ENCODE peak calls at places on chromosomes 12 and 14, in ten cellular contexts. S is esophagus squamous epithelium, E is tibial artery, Y is A549, N is heart right ventricle, T is thoracic aorta, M is mucosa of descending colon, Z is body of pancreas, A is ascending aorta, C is PC-9. Q is an unnamed sample.

GRCh38 chr14:77139540-77140342 is 1.9 kb downstream of the ZDHHC22 start:
- DNase-seq in N (no peak), A (no peak), T (no peak), M (no peak), C (peak; percentile 55), E (peak; percentile 63), Y (peak; percentile 59), Z (peak; percentile 24), S (no peak), Q (peak; percentile 69)

GRCh38 chr12:74415633-74416032 is 122.0 kb upstream of the ATXN7L3B start:
- DNase-seq in A (no peak), T (no peak), M (no peak), S (no peak), Y (peak; percentile 62), C (no peak), Z (peak; percentile 6), E (no peak), N (no peak), Q (no peak)

GRCh38 chr14:80426686-80427085 is 215.4 kb upstream of the DIO2 start:
- DNase-seq in E (no peak), C (no peak), T (no peak), Y (peak; percentile 20), M (no peak), A (no peak), S (no peak), Z (no peak), N (no peak), Q (no peak)

GRCh38 chr12:6925239-6925542 is 2.6 kb upstream of the ATN1 start:
- DNase-seq in Y (no peak), M (no peak), E (no peak), Z (no peak), C (no peak), S (no peak), N (no peak), T (no peak), A (no peak), Q (no peak)

GRCh38 chr12:107843351-107844311 is 69.1 kb downstream of the ASCL4 start:
- DNase-seq in N (no peak), Z (no peak), A (no peak), T (no peak), M (no peak), E (no peak), Y (no peak), C (no peak), S (no peak), Q (no peak)

GRCh38 chr14:92801917-92802316 is 7.8 kb downstream of the GOLGA5 start:
- DNase-seq in M (no peak), Z (no peak), E (no peak), A (no peak), C (no peak), Y (no peak), S (no peak), T (no peak), N (no peak), Q (no peak)

GRCh38 chr14:51821822-51822221 is 38.6 kb upstream of the GNG2 start:
- DNase-seq in Z (no peak), M (no peak), C (no peak), A (no peak), T (no peak), N (no peak), S (no peak), E (no peak), Y (no peak), Q (no peak)

GRCh38 chr12:94689646-94690036 is 39.3 kb upstream of the TMCC3 start:
- DNase-seq in Z (no peak), N (no peak), E (no peak), T (no peak), S (no peak), C (no peak), Y (no peak), M (no peak), A (no peak), Q (no peak)

GRCh38 chr12:109277899-109278762 is 31.0 kb downstream of the FOXN4 start:
- DNase-seq in C (no peak), Z (peak; percentile 15), S (no peak), N (no peak), A (no peak), M (no peak), Y (peak; percentile 66), T (no peak), E (no peak), Q (peak; percentile 70)

GRCh38 chr12:42482086-42482819 is 107.3 kb downstream of the PRICKLE1 start:
- DNase-seq in Z (peak; percentile 78), C (no peak), S (no peak), E (no peak), Y (peak; percentile 5), T (no peak), M (no peak), N (peak; percentile 66), A (no peak), Q (no peak)

GRCh38 chr12:132419612-132420237 is 70.2 kb upstream of the FBRSL1 start:
- DNase-seq in M (no peak), E (no peak), T (no peak), S (no peak), Z (no peak), N (no peak), C (no peak), A (no peak), Y (no peak), Q (no peak)

DNA sequence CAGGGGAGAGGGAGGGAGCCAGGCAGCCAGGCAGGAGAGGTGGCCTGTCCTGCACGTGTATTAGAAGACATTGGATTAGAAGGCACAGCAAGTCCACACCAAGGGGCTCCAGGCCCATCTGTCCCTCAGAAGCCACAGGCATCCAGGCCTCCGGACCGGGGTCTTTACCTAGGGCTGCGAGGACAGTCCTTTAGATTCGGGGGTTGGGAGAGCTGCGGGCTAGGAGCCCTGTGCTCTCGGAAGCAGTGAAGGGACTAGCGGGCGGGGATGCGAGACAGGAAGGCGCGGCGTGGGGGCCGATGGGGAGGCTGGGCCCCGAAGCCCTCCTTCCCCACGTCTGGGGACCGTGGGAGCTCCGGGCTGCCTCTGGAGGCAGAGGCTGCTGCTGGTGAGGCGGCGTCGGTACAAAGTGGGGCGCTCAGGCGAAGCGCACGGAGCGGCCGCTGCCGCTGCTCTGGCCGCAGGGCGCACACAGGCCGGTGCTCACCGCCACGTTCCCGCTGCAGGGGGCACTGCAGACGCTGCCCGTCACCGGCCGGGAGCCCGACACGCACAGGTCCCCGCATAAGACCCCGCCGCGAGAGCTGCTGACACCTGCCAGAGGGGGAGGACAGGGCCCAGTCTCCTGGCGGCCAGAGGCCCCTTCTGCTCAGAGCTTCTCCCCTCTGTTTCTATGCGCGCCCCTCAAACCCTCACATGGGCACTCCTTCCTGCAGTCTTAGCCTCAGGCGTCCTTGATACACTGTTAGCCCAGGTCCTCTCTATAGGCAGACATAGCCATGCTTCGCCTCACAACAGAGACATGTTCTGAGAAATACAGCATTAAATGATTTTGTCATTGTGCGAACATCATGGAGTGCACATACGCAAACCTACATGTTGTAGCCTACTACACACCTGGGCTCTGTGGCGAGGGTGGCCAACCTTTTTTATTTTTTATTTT is 17.3 kb downstream of the KRT7 start:
- DNase-seq in T (no peak), E (peak; percentile 59), C (no peak), Y (peak; percentile 70), Z (no peak), N (no peak), S (no peak), M (no peak), A (peak; percentile 62), Q (no peak)
- TF ChIP-seq CTCF in T (no peak), E (no peak), C (no peak), Y (peak; percentile 18), Z (peak; percentile 15), N (peak; percentile 26), S (no peak), M (no peak), A (no peak), Q (no peak)

GRCh38 chr14:61670576-61670975 is 24.7 kb upstream of the HIF1A start:
- DNase-seq in C (no peak), Z (no peak), E (no peak), T (no peak), N (no peak), A (no peak), S (no peak), M (no peak), Y (no peak), Q (peak; percentile 42)

GRCh38 chr14:61672796-61673195 is 22.5 kb upstream of the HIF1A start:
- DNase-seq in N (no peak), E (no peak), A (no peak), T (no peak), Y (no peak), C (no peak), M (no peak), Z (no peak), S (no peak), Q (no peak)

GRCh38 chr14:61671086-61671485 is 24.2 kb upstream of the HIF1A start:
- DNase-seq in C (no peak), A (no peak), N (no peak), M (no peak), E (no peak), Z (no peak), S (no peak), T (no peak), Y (no peak), Q (no peak)

GRCh38 chr14:61663312-61663974 is 31.9 kb upstream of the HIF1A start:
- DNase-seq in N (no peak), M (no peak), S (no peak), Z (peak; percentile 8), E (no peak), C (no peak), A (no peak), Y (no peak), T (no peak), Q (no peak)

DNA sequence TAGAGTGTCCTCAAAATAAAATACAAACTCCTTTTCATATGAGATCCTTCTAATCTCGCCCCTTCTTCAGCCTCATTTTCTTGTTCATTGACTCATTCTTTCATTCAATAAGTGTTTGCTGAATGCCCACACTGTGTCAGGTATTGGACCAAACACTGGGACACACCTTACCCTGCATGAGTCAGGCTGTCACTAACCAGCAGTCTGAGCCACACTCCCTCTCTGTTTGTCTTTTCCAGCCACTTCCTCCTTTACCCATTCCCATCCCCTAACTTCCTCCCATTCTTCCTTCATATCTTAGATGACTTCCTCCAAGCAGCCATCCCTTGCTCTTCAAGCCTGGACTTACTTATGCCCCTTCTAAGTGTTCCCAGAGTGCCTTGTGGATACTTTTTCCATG is 27.0 kb upstream of the HIF1A start:
- DNase-seq in Z (no peak), T (no peak), N (no peak), Y (peak; percentile 22), C (peak; percentile 18), S (no peak), A (no peak), E (no peak), M (no peak), Q (no peak)
- H3K4me3 ChIP-seq in Z (no peak overlapping the region), T (no peak overlapping the region), N (no peak overlapping the region), Y (no peak overlapping the region), C (no peak overlapping the region), S (no peak overlapping the region), A (no peak overlapping the region), E (no peak overlapping the region), M (no peak overlapping the region), Q (no peak overlapping the region)

GRCh38 chr12:124740691-124741137 is 123.0 kb downstream of the SCARB1 start:
- DNase-seq in T (no peak), Z (no peak), N (no peak), C (no peak), E (peak; percentile 84), M (no peak), A (no peak), S (no peak), Y (peak; percentile 55), Q (no peak)
- TF ChIP-seq CTCF in T (no peak), Z (no peak), N (peak; percentile 24), C (no peak), E (no peak), M (no peak), A (no peak), S (no peak), Y (no peak), Q (no peak)

GRCh38 chr14:49909016-49909415 is 16.1 kb downstream of the ARF6 start:
- DNase-seq in E (no peak), Z (no peak), T (no peak), N (no peak), C (no peak), Y (no peak), M (no peak), A (no peak), S (no peak), Q (no peak)
- H3K4me3 ChIP-seq in E (no peak overlapping the region), Z (no peak overlapping the region), T (no peak overlapping the region), N (no peak overlapping the region), C (no peak overlapping the region), Y (no peak overlapping the region), M (no peak overlapping the region), A (no peak overlapping the region), S (no peak overlapping the region), Q (no peak overlapping the region)

Q was measured in Caco-2.